ENCODE peak calls at places on chromosome 1, in five cellular contexts. Z is ovary, U is tibial nerve, N is K562, C is H1. F is an unnamed sample.
A peak's percentile ranks its signal among the peaks of the same experiment; 100 is the strongest.

GRCh38 chr1:113784104-113784779 is 25.0 kb upstream of the PHTF1 start:
- DNase-seq in N (no peak), U (no peak), C (no peak), Z (no peak), F (no peak)

GRCh38 chr1:98081951-98082350 is 161.1 kb upstream of the DPYD start:
- DNase-seq in U (no peak), Z (no peak), N (no peak), C (no peak), F (no peak)

GRCh38 chr1:226643167-226643566 is 94.6 kb downstream of the STUM start:
- DNase-seq in U (no peak), N (peak; percentile 79), Z (peak; percentile 53), C (no peak), F (peak; percentile 73)

GRCh38 chr1:213939888-213940287 is 47.9 kb upstream of the PROX1 start:
- DNase-seq in C (no peak), U (no peak), Z (no peak), N (no peak), F (no peak)

GRCh38 chr1:107879927-107880326 is 85.1 kb downstream of the VAV3 start:
- DNase-seq in Z (no peak), U (no peak), N (no peak), C (no peak), F (no peak)

GRCh38 chr1:228036701-228037231 is 30.0 kb downstream of the WNT3A start:
- DNase-seq in N (no peak), C (no peak), U (no peak), Z (peak; percentile 5), F (no peak)

GRCh38 chr1:222994506-222995229 is 148.4 kb downstream of the TLR5 start:
- DNase-seq in U (no peak), C (no peak), Z (no peak), N (no peak), F (no peak)

GRCh38 chr1:212700892-212701819 is 1.5 kb upstream of the BATF3 start:
- DNase-seq in N (no peak), C (peak; percentile 17), Z (peak; percentile 23), U (no peak), F (peak; percentile 58)

GRCh38 chr1:169584483-169585144 is 1.7 kb downstream of the F5 start:
- DNase-seq in N (no peak), U (no peak), Z (no peak), C (no peak), F (no peak)

GRCh38 chr1:26163684-26164035 is 4.8 kb downstream of the FAM110D start:
- DNase-seq in N (no peak), Z (no peak), C (no peak), U (no peak), F (no peak)

GRCh38 chr1:185694081-185694480 is 40.1 kb upstream of the HMCN1 start:
- DNase-seq in C (no peak), N (no peak), Z (no peak), U (no peak), F (peak; percentile 45)

GRCh38 chr1:65170511-65171142 is 22.6 kb downstream of the AK4 start:
- DNase-seq in C (no peak), N (no peak), Z (no peak), U (no peak), F (peak; percentile 34)

GRCh38 chr1:232974971-232975370 is 24.6 kb downstream of the NTPCR start:
- DNase-seq in N (no peak), C (no peak), Z (no peak), U (no peak), F (no peak)

GRCh38 chr1:153945795-153946621 is 510 bp downstream of the DENND4B start:
- DNase-seq in U (peak; percentile 72), C (no peak), N (peak; percentile 85), Z (peak; percentile 82), F (peak; percentile 97)

GRCh38 chr1:92411511-92411910 is 75.2 kb downstream of the GFI1 start:
- DNase-seq in Z (no peak), U (no peak), N (no peak), C (no peak), F (no peak)

GRCh38 chr1:214637722-214638473 is 34.9 kb downstream of the CENPF start:
- DNase-seq in N (peak; percentile 29), U (no peak), Z (no peak), C (no peak), F (no peak)

GRCh38 chr1:85282424-85282823 is 6.0 kb upstream of the BCL10 start:
- DNase-seq in Z (no peak), U (no peak), N (peak; percentile 47), C (no peak), F (no peak)

GRCh38 chr1:200150721-200151120 is 123.2 kb downstream of the NR5A2 start:
- DNase-seq in N (peak; percentile 41), Z (no peak), C (no peak), U (no peak), F (peak; percentile 65)

GRCh38 chr1:94636625-94637024 is 95.1 kb upstream of the F3 start:
- DNase-seq in Z (no peak), C (no peak), N (no peak), U (no peak), F (peak; percentile 56)

GRCh38 chr1:154784924-154785531 is 85.1 kb downstream of the KCNN3 start:
- DNase-seq in N (no peak), U (no peak), C (no peak), Z (no peak), F (no peak)

GRCh38 chr1:16405441-16405840 is 31.8 kb downstream of the SPATA21 start:
- DNase-seq in C (no peak), Z (no peak), N (no peak), U (no peak), F (no peak)

GRCh38 chr1:80212021-80212420 is 1205.5 kb upstream of the ADGRL4 start:
- DNase-seq in C (no peak), Z (no peak), U (no peak), N (no peak), F (no peak)

GRCh38 chr1:909861-910310 is 13.8 kb upstream of the SAMD11 start:
- DNase-seq in C (no peak), Z (no peak), N (no peak), U (peak; percentile 3), F (peak; percentile 83)

GRCh38 chr1:77687519-77687906 is 5.1 kb upstream of the ZZZ3 start:
- DNase-seq in Z (peak; percentile 34), N (no peak), C (peak; percentile 51), U (no peak), F (peak; percentile 81)

GRCh38 chr1:176032040-176032645 is 174.9 kb downstream of the COP1 start:
- DNase-seq in C (no peak), U (no peak), N (no peak), Z (no peak), F (no peak)

GRCh38 chr1:32249831-32250525 is 1.1 kb upstream of the LCK start:
- DNase-seq in U (no peak), C (no peak), N (peak; percentile 51), Z (peak; percentile 34), F (no peak)

GRCh38 chr1:52876843-52877242 is 34.3 kb downstream of the ZYG11A start:
- DNase-seq in N (no peak), U (no peak), Z (no peak), C (no peak), F (no peak)

GRCh38 chr1:29706936-29707335 is 470.6 kb downstream of the PTPRU start:
- DNase-seq in U (no peak), N (peak; percentile 84), Z (no peak), C (peak; percentile 60), F (peak; percentile 86)

GRCh38 chr1:85579619-85580018 is 942 bp upstream of the CCN1 start:
- DNase-seq in Z (peak; percentile 37), U (no peak), C (no peak), N (no peak), F (peak; percentile 27)

GRCh38 chr1:66503841-66504470 is 30.0 kb upstream of the SGIP1 start:
- DNase-seq in C (peak; percentile 7), U (no peak), N (peak; percentile 33), Z (no peak), F (peak; percentile 34)

GRCh38 chr1:86922445-86922844 is 8.0 kb downstream of the HS2ST1 start:
- DNase-seq in N (no peak), U (no peak), Z (no peak), C (no peak), F (no peak)
- TF ChIP-seq EP300 in N (no peak), U (no peak), Z (no peak), C (no peak), F (no peak)

DNA sequence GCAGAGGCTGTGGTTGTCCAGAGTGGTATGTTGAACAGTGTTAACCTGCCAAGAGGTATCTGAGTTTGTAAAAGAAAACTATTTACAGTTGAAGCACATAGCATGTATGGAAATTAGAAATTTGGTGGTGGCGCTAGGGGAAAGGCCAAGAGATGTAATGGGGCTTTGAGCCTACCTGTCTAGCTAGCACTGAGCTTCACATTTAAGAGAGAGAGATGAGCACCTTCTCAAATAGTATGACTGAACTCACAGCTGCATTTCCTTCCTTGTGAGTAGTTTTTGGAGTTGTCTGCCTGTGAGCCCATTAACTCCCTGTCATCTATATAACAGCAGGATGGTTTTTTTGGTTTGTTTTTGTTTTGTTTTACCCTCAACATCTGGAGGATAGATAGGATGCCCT is 4.0 kb downstream of the CLIC4 start:
- DNase-seq in N (no peak), Z (no peak), U (no peak), C (no peak), F (no peak)
- H3K4me3 ChIP-seq in N (no peak overlapping the region), Z (no peak overlapping the region), U (peak overlapping the region; percentile 9), C (peak overlapping the region; percentile 8), F (no peak overlapping the region)

GRCh38 chr1:234556245-234556943 is 53.6 kb downstream of the IRF2BP2 start:
- DNase-seq in C (no peak), Z (no peak), U (no peak), N (no peak), F (no peak)

GRCh38 chr1:234554157-234554477 is 55.9 kb downstream of the IRF2BP2 start:
- DNase-seq in U (no peak), Z (no peak), C (no peak), N (no peak), F (no peak)

GRCh38 chr1:234555390-234556112 is 54.4 kb downstream of the IRF2BP2 start:
- DNase-seq in Z (no peak), C (no peak), N (no peak), U (no peak), F (no peak)

GRCh38 chr1:234553241-234554156 is 56.5 kb downstream of the IRF2BP2 start:
- DNase-seq in C (no peak), Z (peak; percentile 19), U (no peak), N (no peak), F (no peak)

DNA sequence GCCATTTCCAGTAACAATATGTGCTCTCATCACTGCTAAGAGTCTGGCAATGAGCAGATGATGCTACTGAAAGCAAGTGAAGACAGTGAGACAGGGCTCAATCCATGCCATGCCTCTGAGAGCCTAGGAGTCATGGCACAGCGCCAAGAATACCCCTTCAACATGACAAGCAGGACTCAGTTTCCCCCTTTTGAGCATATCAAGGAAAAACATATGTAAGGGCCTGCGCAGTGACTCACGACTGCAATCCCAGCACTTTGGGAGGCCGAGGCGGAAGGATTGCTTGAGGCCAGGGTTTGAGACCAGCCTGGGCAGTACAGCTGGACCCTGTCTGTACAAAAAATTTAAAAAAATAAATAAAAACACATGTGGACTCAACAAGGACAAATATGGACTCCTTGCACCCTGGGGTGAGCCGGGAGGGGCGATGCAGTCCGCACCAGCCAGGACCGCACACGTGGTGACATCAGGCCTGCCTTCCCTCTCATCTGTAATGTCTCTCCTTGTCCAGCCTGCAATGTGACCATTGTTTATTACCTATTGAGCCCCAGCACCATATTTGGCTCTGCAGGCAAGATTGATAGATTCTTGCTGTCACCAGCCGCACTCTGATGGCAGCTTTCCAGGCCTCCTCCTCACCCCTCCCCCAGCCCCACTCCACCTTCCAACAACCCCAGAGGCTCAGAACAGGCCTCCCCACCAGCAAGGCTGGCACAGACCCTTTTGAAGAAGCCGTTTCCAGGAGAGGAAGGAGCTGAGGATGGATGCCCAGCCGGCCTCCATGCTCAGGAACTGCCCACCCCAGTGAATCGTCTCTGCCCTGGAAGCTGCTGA is 55.3 kb downstream of the IRF2BP2 start:
- DNase-seq in U (no peak), N (peak; percentile 62), C (no peak), Z (peak; percentile 41), F (no peak)
- TF ChIP-seq EP300 in U (no peak), N (peak; percentile 85), C (no peak), Z (no peak), F (no peak)

GRCh38 chr1:40133122-40133665 is 28.0 kb upstream of the RLF start:
- DNase-seq in Z (no peak), C (no peak), N (no peak), U (no peak), F (peak; percentile 41)
- H3K4me3 ChIP-seq in Z (no peak overlapping the region), C (no peak overlapping the region), N (no peak overlapping the region), U (no peak overlapping the region), F (no peak overlapping the region)

F was measured in upper lobe of left lung.